ENCODE peak calls at places on chromosomes 4 and X, in four cellular contexts. L, E, Z and A are unnamed samples.

GRCh38 chr4:167908816-167909215 is 183.5 kb upstream of the ANXA10 start:
- DNase-seq in Z (no peak), E (no peak), L (no peak), A (no peak)

GRCh38 chr4:176377705-176378302 is 58.0 kb downstream of the SPCS3 start:
- DNase-seq in L (no peak), Z (no peak), E (peak; percentile 47), A (no peak)

GRCh38 chr4:76198411-76199237 is 15.0 kb downstream of the SCARB2 start:
- DNase-seq in Z (peak; percentile 27), E (peak; percentile 12), L (peak; percentile 87), A (no peak)

GRCh38 chr4:189255636-189256035 is 685.0 kb upstream of the FRG1 start:
- DNase-seq in E (no peak), L (no peak), Z (peak; percentile 0), A (no peak)

GRCh38 chr4:118994030-118994429 is 105.4 kb downstream of the SYNPO2 start:
- DNase-seq in L (no peak), Z (no peak), E (no peak), A (no peak)

GRCh38 chrX:54921427-54922021 is 900 bp downstream of the TRO start:
- DNase-seq in Z (no peak), L (no peak), E (no peak), A (peak; percentile 40)

GRCh38 chr4:184274288-184274951 is 56.7 kb upstream of the ENPP6 start:
- DNase-seq in E (no peak), L (no peak), Z (no peak), A (no peak)

GRCh38 chr4:154491341-154491679 is 289 bp downstream of the DCHS2 start:
- DNase-seq in L (no peak), E (peak; percentile 12), Z (no peak), A (no peak)

GRCh38 chrX:140501321-140501720 is 3.5 kb downstream of the SOX3 start:
- DNase-seq in L (no peak), E (no peak), Z (no peak), A (no peak)

GRCh38 chr4:86446996-86447395 is 87.1 kb upstream of the MAPK10 start:
- DNase-seq in E (no peak), Z (no peak), L (no peak), A (no peak)

GRCh38 chrX:117645639-117646038 is 471.0 kb downstream of the KLHL13 start:
- DNase-seq in E (no peak), L (no peak), Z (no peak), A (no peak)

GRCh38 chr4:2292679-2293108 is 30.8 kb upstream of the MXD4 start:
- DNase-seq in Z (no peak), L (no peak), E (no peak), A (no peak)

GRCh38 chr4:43234626-43235025 is 342.1 kb downstream of the GRXCR1 start:
- DNase-seq in Z (no peak), E (no peak), L (no peak), A (no peak)

GRCh38 chr4:122706511-122706910 is 26.0 kb upstream of the BBS12 start:
- DNase-seq in L (no peak), E (no peak), Z (no peak), A (no peak)

GRCh38 chr4:71729856-71730255 is 54.0 kb downstream of the GC start:
- DNase-seq in L (no peak), E (no peak), Z (no peak), A (no peak)

GRCh38 chr4:44186096-44186849 is 262.3 kb downstream of the KCTD8 start:
- DNase-seq in E (no peak), Z (no peak), L (no peak), A (no peak)

GRCh38 chr4:74223801-74224200 is 65.9 kb downstream of the MTHFD2L start:
- DNase-seq in L (no peak), Z (no peak), E (no peak), A (no peak)

GRCh38 chrX:34901761-34902160 is 40.8 kb upstream of the FAM47B start:
- DNase-seq in L (no peak), Z (no peak), E (no peak), A (no peak)

GRCh38 chrX:23662853-23663252 is 4.4 kb upstream of the PRDX4 start:
- DNase-seq in Z (no peak), L (peak; percentile 31), E (no peak), A (no peak)

GRCh38 chrX:283115-283845 is 2.1 kb downstream of the PLCXD1 start:
- DNase-seq in L (peak; percentile 86), E (peak; percentile 96), Z (peak; percentile 77), A (no peak)

GRCh38 chr4:110160616-110161015 is 37.8 kb downstream of the ELOVL6 start:
- DNase-seq in L (no peak), E (no peak), Z (no peak), A (no peak)

GRCh38 chrX:103488332-103488731 is 31.0 kb downstream of the RAB40A start:
- DNase-seq in E (peak; percentile 15), L (no peak), Z (peak; percentile 23), A (no peak)

GRCh38 chrX:77436682-77437081 is 10.5 kb upstream of the FGF16 start:
- DNase-seq in L (no peak), E (peak; percentile 23), Z (no peak), A (no peak)

GRCh38 chrX:48934581-48935331 is 15.9 kb upstream of the PIM2 start:
- DNase-seq in L (no peak), E (no peak), Z (no peak), A (no peak)

GRCh38 chrX:110317079-110317819 is 636 bp downstream of the AMMECR1 start:
- DNase-seq in Z (no peak), E (peak; percentile 2), L (no peak), A (no peak)

GRCh38 chr4:109148577-109149075 is 153.8 kb downstream of the COL25A1 start:
- DNase-seq in Z (peak; percentile 68), L (no peak), E (no peak), A (no peak)

GRCh38 chr4:109149836-109150235 is 152.6 kb downstream of the COL25A1 start:
- DNase-seq in Z (no peak), E (no peak), L (no peak), A (no peak)

GRCh38 chr4:109147135-109147534 is 155.3 kb downstream of the COL25A1 start:
- DNase-seq in E (no peak), L (no peak), Z (no peak), A (no peak)
- TF ChIP-seq POLR2AphosphoS2 in E (no peak), L (no peak), Z (no peak), A (no peak)

DNA sequence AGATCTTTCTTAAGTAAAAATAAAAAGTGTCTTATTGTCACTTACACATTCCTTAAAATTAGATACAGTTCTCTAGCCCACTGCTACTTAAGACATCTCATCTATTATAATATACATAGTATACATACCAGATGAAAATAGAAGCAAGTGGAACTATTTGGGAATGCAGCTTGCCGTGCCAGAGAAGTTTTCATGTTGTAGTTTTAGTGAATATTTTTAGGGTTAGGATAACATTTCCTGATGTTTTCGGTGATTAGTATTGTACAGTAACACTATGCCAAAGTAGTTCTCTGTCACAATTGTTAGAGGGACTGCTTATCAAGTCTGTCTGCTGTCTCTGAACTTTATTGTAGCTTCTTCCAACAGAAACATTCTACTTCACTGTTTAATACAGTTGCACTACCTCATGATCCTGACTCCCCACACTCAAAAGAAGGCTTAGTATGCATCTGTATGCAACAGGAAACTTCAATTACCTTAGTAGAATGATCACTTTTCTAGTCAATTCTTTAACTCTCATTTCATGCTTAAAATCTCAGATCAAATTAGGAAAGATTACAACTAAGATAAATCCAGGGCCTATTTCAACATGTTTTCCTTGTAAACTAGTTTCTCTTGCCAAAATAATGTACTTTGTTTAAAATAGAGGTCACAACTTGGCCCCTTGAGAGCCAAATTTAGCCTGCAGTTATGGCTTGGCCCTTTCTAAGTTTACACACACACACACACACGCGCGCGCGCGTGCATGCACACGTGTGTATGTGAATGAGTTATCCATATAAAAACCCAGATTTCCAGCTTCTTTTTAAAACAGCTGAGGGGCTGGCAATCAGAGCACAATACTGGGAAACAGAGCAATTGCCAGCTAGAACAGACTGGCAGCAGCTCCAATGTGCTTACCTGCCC is 42.3 kb upstream of the SRPX start:
- DNase-seq in E (no peak), Z (no peak), L (no peak), A (no peak)
- TF ChIP-seq CEBPB in E (no peak), Z (no peak), L (no peak), A (no peak)

DNA sequence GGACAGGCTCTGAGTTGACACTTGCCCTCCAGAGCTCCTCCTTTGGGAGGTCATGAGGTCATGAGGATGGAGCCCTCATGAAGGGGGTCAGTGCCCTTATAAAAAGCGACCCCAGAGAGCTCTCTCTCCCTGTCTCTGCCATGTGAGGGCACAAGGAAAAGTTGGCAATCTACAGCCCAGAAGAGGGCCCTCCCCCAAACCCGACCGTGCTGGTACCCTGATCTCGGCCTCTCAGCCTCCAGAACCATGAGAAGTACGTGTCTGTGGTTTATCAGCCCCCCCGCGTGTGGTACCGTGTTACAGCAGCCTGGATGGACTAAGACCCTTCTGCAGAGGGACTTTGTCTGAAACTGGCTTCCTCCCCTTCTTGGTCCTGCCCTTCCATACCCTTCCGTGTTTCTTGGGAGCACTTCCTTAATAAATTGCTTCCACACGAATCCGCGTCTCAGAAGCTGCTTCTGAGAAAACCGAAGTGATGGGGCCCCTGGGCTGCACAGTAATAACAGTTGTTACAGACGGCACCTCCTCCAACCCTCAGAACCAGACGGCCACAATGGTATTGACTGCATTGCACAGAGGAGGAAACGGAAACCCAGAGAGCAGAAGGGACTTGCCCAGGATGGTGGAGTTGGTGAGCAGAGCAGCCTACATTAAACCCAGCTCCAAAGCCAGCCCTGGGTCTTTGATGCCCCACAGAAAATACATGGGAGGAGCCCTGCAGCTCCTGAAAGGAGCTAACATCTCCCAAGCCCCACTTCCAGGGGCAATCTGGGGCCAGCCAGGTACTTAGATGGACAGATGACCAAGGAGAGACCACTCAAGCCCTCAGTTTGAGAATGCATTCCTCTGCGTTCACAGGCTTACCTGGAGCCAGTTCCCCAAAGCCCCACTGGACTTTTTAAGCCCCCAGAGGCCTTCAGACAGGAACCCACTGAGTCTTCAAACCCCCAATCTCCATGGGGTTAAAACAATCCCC is 242.7 kb downstream of the BCOR start:
- DNase-seq in L (peak; percentile 82), E (no peak), Z (no peak), A (no peak)
- TF ChIP-seq POLR2AphosphoS2 in L (no peak), E (no peak), Z (no peak), A (no peak)

DNA sequence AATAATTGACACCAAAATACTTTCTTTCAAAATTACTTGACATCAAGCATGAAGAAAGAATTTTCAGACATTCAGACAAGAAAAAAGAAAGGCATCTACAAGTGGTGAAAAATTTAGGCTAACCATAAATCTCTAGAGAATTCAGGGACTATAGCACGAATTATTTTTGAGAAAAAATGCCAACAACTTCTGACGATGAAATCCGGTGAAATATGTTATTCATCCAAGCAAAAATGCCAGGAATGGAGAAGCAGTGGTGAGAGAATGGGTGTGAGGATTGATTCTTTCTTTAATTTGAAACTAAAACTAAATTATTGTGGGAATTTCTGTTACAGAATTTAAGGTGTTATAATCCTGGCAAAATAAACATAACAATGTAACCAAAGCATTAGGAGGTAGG is 69.4 kb upstream of the SORBS2 start:
- DNase-seq in L (no peak), E (no peak), Z (no peak), A (no peak)
- TF ChIP-seq CEBPB in L (no peak), E (no peak), Z (no peak), A (no peak)

DNA sequence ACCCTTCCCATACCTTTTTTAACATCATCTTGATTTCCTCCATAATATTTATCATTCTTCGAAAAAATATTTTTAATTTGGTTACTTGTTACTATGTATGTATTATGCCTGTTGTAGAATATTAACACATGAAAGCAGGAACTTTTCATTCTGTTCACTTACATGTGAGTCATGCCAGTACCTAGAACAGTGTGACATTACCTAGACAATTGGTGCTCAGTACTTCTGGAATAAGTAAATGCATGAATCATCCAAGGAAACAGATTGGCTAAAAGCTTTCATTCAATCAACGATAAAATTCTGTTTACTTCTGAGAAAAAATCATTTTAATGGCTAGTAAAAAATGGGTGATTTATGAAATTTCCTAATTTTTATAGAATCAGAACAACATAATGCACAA is 76.4 kb downstream of the CXXC4 start:
- DNase-seq in E (peak; percentile 9), L (no peak), Z (no peak), A (no peak)
- TF ChIP-seq POLR2AphosphoS2 in E (no peak), L (no peak), Z (no peak), A (no peak)